ENCODE peak calls at places on chromosomes 5 and 9, in four cellular contexts. S, Q, A and I are unnamed samples.

GRCh38 chr9:110013064-110013463 is 194.9 kb downstream of the C9orf152 start:
- DNase-seq in S (no peak), Q (no peak), A (no peak), I (no peak)

GRCh38 chr9:22098636-22099332 is 89.7 kb upstream of the CDKN2B start:
- DNase-seq in S (no peak), Q (no peak), A (no peak), I (no peak)

GRCh38 chr9:114261026-114261425 is 61.9 kb upstream of the ORM1 start:
- DNase-seq in S (no peak), Q (no peak), A (no peak), I (no peak)

GRCh38 chr9:129550199-129550839 is 70.6 kb downstream of the C9orf50 start:
- DNase-seq in S (no peak), Q (no peak), A (no peak), I (no peak)

GRCh38 chr5:160260881-160261815 is 31.8 kb downstream of the FABP6 start:
- DNase-seq in S (no peak), Q (peak), A (no peak), I (peak)

GRCh38 chr9:114098021-114098659 is 952 bp downstream of the KIF12 start:
- DNase-seq in S (no peak), Q (peak), A (no peak), I (no peak)

GRCh38 chr5:172043822-172044221 is 37.4 kb upstream of the FBXW11 start:
- DNase-seq in S (no peak), Q (no peak), A (no peak), I (no peak)

GRCh38 chr5:78727786-78728761 is 79.5 kb upstream of the LHFPL2 start:
- DNase-seq in S (peak), Q (no peak), A (peak), I (no peak)

GRCh38 chr9:92122061-92122460 is 6.8 kb upstream of the SPTLC1 start:
- DNase-seq in S (no peak), Q (no peak), A (no peak), I (no peak)

GRCh38 chr9:63859475-63860215 is 1425.4 kb downstream of the FOXD4L5 start:
- DNase-seq in S (no peak), Q (peak), A (no peak), I (no peak)

GRCh38 chr9:137484551-137485315 is 25.6 kb upstream of the NSMF start:
- DNase-seq in S (no peak), Q (no peak), A (no peak), I (no peak)

GRCh38 chr9:25913806-25914205 is 235.6 kb upstream of the TUSC1 start:
- DNase-seq in S (no peak), Q (no peak), A (no peak), I (no peak)

GRCh38 chr5:93193756-93194155 is 387.3 kb downstream of the NR2F1-AS1 start:
- DNase-seq in S (no peak), Q (no peak), A (no peak), I (no peak)

GRCh38 chr9:5825223-5825622 is 7.7 kb downstream of the ERMP1 start:
- DNase-seq in S (no peak), Q (no peak), A (no peak), I (no peak)

GRCh38 chr5:175195698-175196656 is 248.0 kb downstream of the DRD1 start:
- DNase-seq in S (no peak), Q (no peak), A (no peak), I (no peak)

GRCh38 chr5:5716665-5717064 is 294.2 kb downstream of the ICE1 start:
- DNase-seq in S (no peak), Q (no peak), A (no peak), I (no peak)

GRCh38 chr5:34552129-34552528 is 104.0 kb upstream of the RAI14 start:
- DNase-seq in S (no peak), Q (no peak), A (no peak), I (no peak)

GRCh38 chr9:8815219-8815618 is 1015.6 kb upstream of the DMAC1 start:
- DNase-seq in S (no peak), Q (no peak), A (no peak), I (no peak)

GRCh38 chr9:132032584-132032945 is 47.1 kb downstream of the MED27 start:
- DNase-seq in S (peak), Q (no peak), A (no peak), I (no peak)

GRCh38 chr5:130109152-130109551 is 204.9 kb downstream of the CHSY3 start:
- DNase-seq in S (no peak), Q (no peak), A (no peak), I (no peak)

GRCh38 chr9:112544477-112544876 is 57.9 kb downstream of the KIAA1958 start:
- DNase-seq in S (no peak), Q (no peak), A (no peak), I (no peak)

GRCh38 chr5:180373475-180374269 is 20.5 kb upstream of the GFPT2 start:
- DNase-seq in S (no peak), Q (no peak), A (no peak), I (no peak)

GRCh38 chr9:136659861-136660784 is 2.6 kb upstream of the EGFL7 start:
- DNase-seq in S (no peak), Q (no peak), A (no peak), I (no peak)

GRCh38 chr9:6900440-6900883 is 142.7 kb downstream of the KDM4C start:
- DNase-seq in S (no peak), Q (no peak), A (no peak), I (no peak)
- TF ChIP-seq POLR2AphosphoS5 in S (no peak), Q (no peak), A (no peak), I (no peak)

DNA sequence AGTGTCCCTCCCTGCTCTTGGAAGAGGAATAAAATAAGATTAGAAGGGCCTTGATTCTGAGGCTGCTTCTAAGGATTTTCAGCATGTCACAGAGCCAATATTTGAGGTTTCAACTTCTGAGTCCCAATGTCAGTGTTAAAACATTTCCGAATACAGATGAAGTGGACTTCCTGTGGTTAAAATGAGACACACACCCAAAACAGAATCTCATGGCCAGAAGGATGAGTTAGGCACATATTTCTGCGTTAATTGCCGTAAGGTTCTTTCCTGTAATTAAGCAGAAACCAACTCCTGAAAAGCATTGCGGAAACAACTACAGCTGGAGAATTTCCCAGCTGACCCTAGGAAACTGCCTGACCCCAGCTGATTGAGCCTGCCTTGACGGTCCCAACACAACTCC is 10.4 kb upstream of the ZNF354B start:
- DNase-seq in S (no peak), Q (no peak), A (no peak), I (no peak)
- TF ChIP-seq SPI1 in S (no peak), Q (no peak), A (no peak), I (no peak)

GRCh38 chr5:42855386-42855785 is 43.7 kb upstream of the SELENOP start:
- DNase-seq in S (no peak), Q (no peak), A (no peak), I (no peak)

GRCh38 chr5:42854795-42855194 is 43.1 kb upstream of the SELENOP start:
- DNase-seq in S (no peak), Q (no peak), A (no peak), I (no peak)

GRCh38 chr5:42858031-42858643 is 46.4 kb upstream of the SELENOP start:
- DNase-seq in S (no peak), Q (no peak), A (no peak), I (no peak)

GRCh38 chr5:42855811-42856210 is 44.1 kb upstream of the SELENOP start:
- DNase-seq in S (no peak), Q (no peak), A (no peak), I (no peak)

DNA sequence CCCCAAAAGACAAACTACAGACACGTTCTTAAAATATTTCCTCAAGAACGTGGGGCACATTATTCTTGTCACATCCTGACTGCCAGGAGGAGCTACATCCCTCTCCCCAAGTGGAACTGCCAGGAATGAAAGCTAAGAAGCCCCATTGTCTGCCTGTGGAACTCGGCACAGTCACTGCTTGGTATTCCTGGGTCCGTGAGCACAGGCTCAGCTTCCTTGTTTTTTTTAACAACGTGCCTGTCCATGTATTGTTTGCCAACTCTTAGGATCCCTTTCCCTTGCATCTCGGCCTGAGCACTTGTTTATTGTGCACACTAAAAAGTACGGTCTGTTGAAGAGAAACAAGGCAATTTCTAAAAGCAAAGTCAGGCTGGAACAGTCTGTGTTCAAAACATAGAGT is 47.0 kb upstream of the SELENOP start:
- DNase-seq in S (no peak), Q (no peak), A (no peak), I (no peak)
- TF ChIP-seq POLR2AphosphoS5 in S (no peak), Q (no peak), A (no peak), I (no peak)

GRCh38 chr9:20948703-20949102 is 82.7 kb downstream of the HACD4 start:
- DNase-seq in S (no peak), Q (no peak), A (no peak), I (no peak)
- TF ChIP-seq SPI1 in S (no peak), Q (no peak), A (no peak), I (no peak)

GRCh38 chr5:163890211-163890610 is 384.8 kb downstream of the MAT2B start:
- DNase-seq in S (no peak), Q (no peak), A (no peak), I (no peak)
- TF ChIP-seq POLR2AphosphoS5 in S (no peak), Q (no peak), A (no peak), I (no peak)

GRCh38 chr5:95583992-95584391 is 29.1 kb downstream of the ARSK start:
- DNase-seq in S (no peak), Q (no peak), A (no peak), I (no peak)
- TF ChIP-seq SPI1 in S (no peak), Q (no peak), A (no peak), I (no peak)

GRCh38 chr5:132227235-132227484 is 493 bp downstream of the P4HA2 start:
- DNase-seq in S (no peak), Q (no peak), A (no peak), I (no peak)
- TF ChIP-seq POLR2AphosphoS5 in S (no peak), Q (no peak), A (no peak), I (no peak)